ENCODE peak calls at places on chromosome 17, in four cellular contexts. E is mucosa of descending colon, F is foreskin fibroblast, O is AG10803. S is an unnamed sample.

GRCh38 chr17:75340636-75341035 is 51.4 kb upstream of the SLC25A19 start:
- DNase-seq in E (no peak), F (peak), O (peak), S (no peak)

GRCh38 chr17:35747540-35748017 is 5.5 kb downstream of the GAS2L2 start:
- DNase-seq in E (peak), F (peak), O (peak), S (peak)

GRCh38 chr17:19720631-19721426 is 4.4 kb upstream of the SLC47A2 start:
- DNase-seq in E (peak), F (no peak), O (no peak), S (no peak)

GRCh38 chr17:27207073-27207511 is 86.8 kb upstream of the WSB1 start:
- DNase-seq in E (no peak), F (peak), O (peak), S (no peak)

GRCh38 chr17:42329025-42329976 is 41.0 kb downstream of the STAT5A start:
- DNase-seq in E (peak), F (peak), O (peak), S (no peak)

GRCh38 chr17:60305141-60305540 is 86.8 kb downstream of the USP32 start:
- DNase-seq in E (peak), F (no peak), O (no peak), S (no peak)

GRCh38 chr17:55420776-55421178 is 858 bp downstream of the MMD start:
- DNase-seq in E (peak), F (peak), O (no peak), S (no peak)

GRCh38 chr17:43027091-43028032 is 2.3 kb downstream of the RND2 start:
- DNase-seq in E (no peak), F (no peak), O (no peak), S (no peak)

GRCh38 chr17:16986391-16986790 is 14.5 kb upstream of the TNFRSF13B start:
- DNase-seq in E (no peak), F (no peak), O (no peak), S (no peak)

GRCh38 chr17:76688165-76688622 is 22.6 kb downstream of the MXRA7 start:
- DNase-seq in E (no peak), F (peak), O (no peak), S (no peak)

GRCh38 chr17:42780816-42781638 is 617 bp downstream of the WNK4 start:
- DNase-seq in E (peak), F (no peak), O (no peak), S (no peak)

GRCh38 chr17:79836952-79837887 is 2.0 kb downstream of the CBX4 start:
- DNase-seq in E (peak), F (peak), O (peak), S (no peak)

GRCh38 chr17:56449176-56449575 is 144.3 kb upstream of the NOG start:
- DNase-seq in E (no peak), F (no peak), O (no peak), S (no peak)

GRCh38 chr17:59451706-59452105 is 113.7 kb upstream of the DHX40 start:
- DNase-seq in E (no peak), F (peak), O (peak), S (no peak)

GRCh38 chr17:49193513-49194296 is 16.7 kb downstream of the GNGT2 start:
- DNase-seq in E (peak), F (peak), O (peak), S (no peak)

GRCh38 chr17:9360610-9361571 is 214.7 kb downstream of the STX8 start:
- DNase-seq in E (peak), F (peak), O (peak), S (no peak)

GRCh38 chr17:49217651-49218413 is 7.3 kb downstream of the ABI3 start:
- DNase-seq in E (peak), F (no peak), O (no peak), S (peak)

GRCh38 chr17:47719411-47720152 is 13.5 kb upstream of the TBX21 start:
- DNase-seq in E (no peak), F (peak), O (peak), S (no peak)

GRCh38 chr17:81389585-81389984 is 5.7 kb upstream of the BAHCC1 start:
- DNase-seq in E (no peak), F (no peak), O (peak), S (no peak)

GRCh38 chr17:69423450-69423849 is 9.0 kb downstream of the MAP2K6 start:
- DNase-seq in E (no peak), F (no peak), O (no peak), S (peak)

GRCh38 chr17:14068542-14069250 is 608 bp upstream of the COX10 start:
- DNase-seq in E (no peak), F (no peak), O (no peak), S (no peak)

GRCh38 chr17:30401097-30401496 is 22.4 kb downstream of the CPD start:
- DNase-seq in E (no peak), F (no peak), O (no peak), S (no peak)

GRCh38 chr17:17370711-17371110 is 67.5 kb downstream of the NT5M start:
- DNase-seq in E (no peak), F (no peak), O (no peak), S (no peak)

GRCh38 chr17:38442548-38442947 is 14.3 kb downstream of the ARHGAP23 start:
- DNase-seq in E (no peak), F (peak), O (peak), S (no peak)

GRCh38 chr17:73348018-73348823 is 36.4 kb upstream of the CDC42EP4 start:
- DNase-seq in E (no peak), F (no peak), O (no peak), S (no peak)

GRCh38 chr17:39757176-39757662 is 19.5 kb downstream of the GRB7 start:
- DNase-seq in E (no peak), F (no peak), O (no peak), S (no peak)

GRCh38 chr17:39757931-39758873 is 20.5 kb downstream of the GRB7 start:
- DNase-seq in E (no peak), F (no peak), O (no peak), S (no peak)

GRCh38 chr17:39761861-39762496 is 24.2 kb downstream of the GRB7 start:
- DNase-seq in E (no peak), F (no peak), O (no peak), S (no peak)

GRCh38 chr17:39756376-39757079 is 18.8 kb downstream of the GRB7 start:
- DNase-seq in E (no peak), F (no peak), O (no peak), S (no peak)

GRCh38 chr17:39759204-39759603 is 21.5 kb downstream of the GRB7 start:
- DNase-seq in E (no peak), F (no peak), O (no peak), S (no peak)
- H3K4me3 ChIP-seq in E (no peak), F (no peak), O (no peak), S (no peak)

GRCh38 chr17:66949501-66949900 is 15.0 kb upstream of the CACNG4 start:
- DNase-seq in E (no peak), F (no peak), O (peak), S (no peak)

GRCh38 chr17:66946251-66946650 is 18.3 kb upstream of the CACNG4 start:
- DNase-seq in E (no peak), F (no peak), O (no peak), S (no peak)

GRCh38 chr17:66948061-66948750 is 16.3 kb upstream of the CACNG4 start:
- DNase-seq in E (no peak), F (no peak), O (no peak), S (no peak)

GRCh38 chr17:66945451-66945850 is 19.1 kb upstream of the CACNG4 start:
- DNase-seq in E (no peak), F (no peak), O (peak), S (no peak)

DNA sequence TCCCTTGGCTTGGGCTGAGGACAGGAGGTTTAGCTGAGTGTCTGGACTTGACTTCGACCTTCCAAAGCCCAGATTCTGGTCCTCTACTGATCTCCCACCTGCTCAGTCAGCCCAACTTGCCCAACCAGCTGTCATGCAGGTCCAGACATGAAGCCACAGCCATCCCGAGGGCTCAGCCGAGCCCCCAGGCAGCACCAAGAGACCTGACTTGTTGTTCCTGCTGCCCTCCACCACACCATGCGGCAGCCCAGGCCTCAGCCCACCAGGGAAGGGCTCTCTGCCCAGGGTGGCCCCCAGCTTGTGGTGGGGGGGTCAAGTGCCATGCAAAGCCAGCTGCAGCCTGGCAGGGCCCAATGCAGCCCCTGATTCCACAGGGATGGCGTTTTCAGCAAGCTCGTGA is 17.2 kb upstream of the CACNG4 start:
- DNase-seq in E (no peak), F (no peak), O (no peak), S (no peak)
- TF ChIP-seq CTCF in E (no peak), F (no peak), O (no peak), S (no peak)

GRCh38 chr17:65023791-65024190 is 32.7 kb downstream of the GNA13 start:
- DNase-seq in E (no peak), F (peak), O (no peak), S (no peak)
- H3K4me3 ChIP-seq in E (no peak), F (no peak), O (no peak), S (no peak)

GRCh38 chr17:37206299-37206698 is 169.5 kb upstream of the C17orf78 start:
- DNase-seq in E (no peak), F (no peak), O (no peak), S (no peak)

GRCh38 chr17:37213927-37214326 is 161.9 kb upstream of the C17orf78 start:
- DNase-seq in E (no peak), F (no peak), O (no peak), S (no peak)

GRCh38 chr17:37207103-37207502 is 168.7 kb upstream of the C17orf78 start:
- DNase-seq in E (no peak), F (no peak), O (no peak), S (no peak)

GRCh38 chr17:37212184-37212583 is 163.6 kb upstream of the C17orf78 start:
- DNase-seq in E (no peak), F (peak), O (no peak), S (no peak)
- TF ChIP-seq CTCF in E (no peak), F (peak), O (peak), S (no peak)

GRCh38 chr17:1486802-1487695 is 5.4 kb downstream of the MYO1C start:
- DNase-seq in E (peak), F (peak), O (peak), S (peak)
- H3K4me3 ChIP-seq in E (peak), F (peak), O (peak), S (peak)

DNA sequence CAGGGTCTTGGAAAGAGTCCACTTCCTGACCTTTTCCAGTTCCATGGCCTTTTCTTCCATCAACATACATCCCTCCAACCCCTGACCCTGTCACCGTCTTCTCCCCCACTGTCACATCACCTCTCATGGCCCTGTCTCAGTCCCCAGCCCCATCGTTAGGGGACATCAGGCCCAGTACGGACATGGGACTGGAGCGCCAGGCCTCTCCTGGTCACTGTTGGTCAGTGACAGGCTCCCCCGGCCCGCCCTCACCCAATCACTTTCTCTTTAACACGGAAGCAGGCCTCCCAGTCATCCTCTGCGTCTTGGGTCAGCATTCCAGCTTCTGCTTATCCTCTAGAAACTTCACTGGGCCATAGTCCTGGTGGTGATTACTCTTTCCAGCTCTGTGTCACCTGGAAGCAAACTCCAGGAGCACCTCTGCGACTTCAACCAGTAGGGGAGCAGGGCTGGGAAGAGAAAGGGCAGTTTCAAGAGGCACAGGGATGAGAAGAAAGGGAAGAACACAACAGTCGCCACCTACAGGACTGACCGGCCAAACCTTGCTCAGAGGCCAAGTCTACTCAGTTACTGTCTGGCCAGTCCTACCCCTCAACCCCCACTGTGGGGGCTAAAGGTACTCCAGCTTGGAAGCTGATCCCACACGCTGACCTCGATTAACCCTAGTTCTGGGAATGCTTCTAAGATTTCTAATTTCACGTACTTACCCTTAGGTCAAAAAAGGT is 15.9 kb upstream of the ICAM2 start:
- DNase-seq in E (no peak), F (no peak), O (no peak), S (no peak)
- TF ChIP-seq CTCF in E (no peak), F (no peak), O (no peak), S (no peak)